ENCODE peak calls at places on chromosomes 12 and 14, in nine cellular contexts. D is tibial artery; G is adrenal gland; T is right atrium auricular region; Q is H1; K is CD8-positive, alpha-beta T cell; Y is cardiac muscle cell; A is IMR-90; M is transverse colon. H is an unnamed sample.

GRCh38 chr12:94615284-94616216 is 34.8 kb downstream of the TMCC3 start:
- DNase-seq in A (peak; percentile 45), K (no peak), M (peak; percentile 66), Q (no peak), T (no peak), Y (peak; percentile 55), G (peak; percentile 49), D (no peak), H (peak; percentile 20)

GRCh38 chr12:90833228-90833627 is 121.7 kb downstream of the CCER1 start:
- DNase-seq in D (no peak), Q (no peak), G (no peak), T (no peak), K (no peak), M (no peak), Y (no peak), A (no peak), H (no peak)

GRCh38 chr12:5273709-5274108 is 158.2 kb upstream of the NTF3 start:
- DNase-seq in D (no peak), M (no peak), Y (no peak), Q (no peak), G (no peak), A (no peak), K (no peak), T (no peak), H (no peak)

GRCh38 chr14:70073924-70074566 is 114.7 kb downstream of the SLC8A3 start:
- DNase-seq in D (no peak), T (peak; percentile 63), G (peak; percentile 49), K (peak; percentile 18), Q (peak; percentile 87), M (peak; percentile 68), A (peak; percentile 73), Y (peak; percentile 82), H (peak; percentile 75)

GRCh38 chr12:132724506-132725220 is 14.0 kb downstream of the PGAM5 start:
- DNase-seq in D (no peak), M (no peak), T (no peak), Q (no peak), Y (no peak), G (no peak), K (no peak), A (no peak), H (no peak)

GRCh38 chr12:69688496-69689427 is 10.3 kb downstream of the BEST3 start:
- DNase-seq in K (peak; percentile 7), A (peak; percentile 94), Q (peak; percentile 58), Y (peak; percentile 91), G (peak; percentile 94), D (peak; percentile 76), T (peak; percentile 70), M (peak; percentile 21), H (peak; percentile 73)

GRCh38 chr14:52706286-52706685 is 714 bp upstream of the PSMC6 start:
- DNase-seq in K (peak; percentile 35), Q (no peak), Y (peak; percentile 25), D (no peak), T (no peak), M (no peak), A (peak; percentile 10), G (no peak), H (no peak)

GRCh38 chr12:6442799-6443198 is 2.0 kb upstream of the CD27 start:
- DNase-seq in M (no peak), A (no peak), T (no peak), K (no peak), Q (no peak), Y (no peak), D (no peak), G (no peak), H (no peak)

GRCh38 chr14:58796636-58797429 is 159.1 kb downstream of the DACT1 start:
- DNase-seq in Y (no peak), G (no peak), M (no peak), T (no peak), A (peak; percentile 16), K (no peak), D (no peak), Q (no peak), H (no peak)

GRCh38 chr14:95770777-95771176 is 56.9 kb upstream of the TCL1A start:
- DNase-seq in Q (no peak), T (no peak), G (no peak), K (no peak), D (no peak), A (no peak), M (no peak), Y (no peak), H (peak; percentile 20)

GRCh38 chr14:64539186-64539552 is 1.4 kb upstream of the HSPA2 start:
- DNase-seq in D (no peak), K (no peak), T (no peak), G (no peak), Q (no peak), Y (no peak), M (no peak), A (no peak), H (no peak)

GRCh38 chr12:71014180-71014785 is 93.7 kb upstream of the PTPRR start:
- DNase-seq in M (no peak), Q (no peak), T (no peak), Y (peak; percentile 83), A (peak; percentile 21), D (no peak), G (no peak), K (no peak), H (no peak)

GRCh38 chr12:105212431-105212830 is 23.5 kb downstream of the APPL2 start:
- DNase-seq in Q (no peak), T (no peak), Y (peak; percentile 74), K (no peak), D (no peak), G (no peak), M (no peak), A (peak; percentile 83), H (no peak)

DNA sequence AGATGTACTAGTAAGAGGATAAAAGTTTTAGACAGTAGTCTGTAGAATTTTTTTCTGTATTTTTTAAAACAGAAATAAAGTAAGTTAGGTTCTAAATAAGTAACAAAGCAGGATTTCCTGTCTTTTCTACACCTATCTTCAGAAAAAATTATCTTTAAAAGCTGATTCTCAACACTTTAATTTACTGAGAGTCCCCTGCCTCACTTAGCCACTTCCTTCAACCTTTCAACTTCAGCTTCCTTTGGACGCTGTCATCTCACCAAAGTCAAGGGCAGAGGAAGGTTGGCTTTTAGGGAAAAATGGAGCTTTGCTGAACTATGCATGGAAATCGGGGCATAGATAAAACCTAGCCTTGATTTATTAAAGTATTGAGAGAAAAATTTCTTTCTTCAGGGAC is 44.9 kb upstream of the CERS5 start:
- DNase-seq in Y (no peak), G (no peak), T (no peak), Q (no peak), D (no peak), A (no peak), K (no peak), M (no peak), H (no peak)
- H3K4me1 ChIP-seq in Y (peaks cover 7% of the 10 kb centered on the region), G (peaks cover 23% of the 10 kb centered on the region), T (peaks cover 10% of the 10 kb centered on the region), Q (no peaks in the 10 kb centered on the region), D (peaks cover 37% of the 10 kb centered on the region), A (peaks cover 6% of the 10 kb centered on the region), K (peaks cover 36% of the 10 kb centered on the region), M (peaks cover 20% of the 10 kb centered on the region), H (peaks cover 3% of the 10 kb centered on the region)

DNA sequence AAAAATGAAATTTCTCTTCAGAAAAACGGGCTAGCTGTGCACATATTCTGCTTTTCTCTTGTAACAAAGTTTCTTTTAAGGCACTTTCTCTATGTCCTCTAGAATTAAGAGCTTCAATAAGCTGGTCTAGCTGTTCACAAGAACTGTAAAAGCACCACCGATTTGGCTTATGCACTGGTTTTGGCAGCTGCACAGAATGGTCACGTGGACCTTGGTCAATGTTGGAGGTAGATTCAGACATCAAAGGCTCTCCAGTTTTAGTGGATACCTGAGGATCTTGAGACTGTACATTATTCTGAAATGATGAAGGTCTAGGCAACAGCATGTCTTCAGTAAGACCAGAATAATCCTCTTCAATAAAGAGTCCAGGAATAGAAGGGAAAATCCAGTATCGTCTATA is 61.5 kb upstream of the CFL2 start:
- DNase-seq in T (no peak), K (no peak), D (no peak), A (no peak), G (no peak), Y (no peak), M (no peak), Q (no peak), H (no peak)
- H3K36me3 ChIP-seq in T (peaks cover 21% of the 10 kb centered on the region), K (peaks cover 18% of the 10 kb centered on the region), D (peaks cover 39% of the 10 kb centered on the region), A (peaks cover 15% of the 10 kb centered on the region), G (no peaks in the 10 kb centered on the region), Y (peaks cover 15% of the 10 kb centered on the region), M (peaks cover 37% of the 10 kb centered on the region), Q (no peaks in the 10 kb centered on the region), H (peaks cover 77% of the 10 kb centered on the region)

GRCh38 chr14:60327447-60328331 is 78.7 kb downstream of the PPM1A start:
- DNase-seq in D (no peak), Y (peak; percentile 45), Q (peak; percentile 72), G (no peak), M (peak; percentile 60), T (no peak), A (peak; percentile 20), K (peak; percentile 25), H (no peak)
- TF ChIP-seq CTCF in D (no peak), Y (peak; percentile 4), Q (no peak), G (no peak), M (no peak), T (peak; percentile 58), A (peak; percentile 6), K (no peak), H (no peak)

GRCh38 chr12:13101854-13102375 is 1.6 kb downstream of the GSG1 start:
- DNase-seq in Y (peak; percentile 32), Q (no peak), T (no peak), D (no peak), A (peak; percentile 46), K (peak; percentile 40), M (peak; percentile 39), G (no peak), H (no peak)

GRCh38 chr12:13103391-13104033 is at the start of gene GSG1:
- DNase-seq in G (no peak), K (no peak), Y (peak; percentile 30), T (no peak), A (peak; percentile 44), D (no peak), M (no peak), Q (no peak), H (no peak)

GRCh38 chr12:13100882-13101769 is 2.3 kb downstream of the GSG1 start:
- DNase-seq in Q (peak; percentile 92), A (peak; percentile 91), K (peak; percentile 94), M (peak; percentile 92), T (peak; percentile 97), G (peak; percentile 86), Y (peak; percentile 97), D (peak; percentile 95), H (peak; percentile 89)

GRCh38 chr12:13104403-13104802 is 936 bp upstream of the GSG1 start:
- DNase-seq in Y (no peak), K (no peak), G (no peak), A (no peak), T (no peak), Q (no peak), M (no peak), D (no peak), H (no peak)

DNA sequence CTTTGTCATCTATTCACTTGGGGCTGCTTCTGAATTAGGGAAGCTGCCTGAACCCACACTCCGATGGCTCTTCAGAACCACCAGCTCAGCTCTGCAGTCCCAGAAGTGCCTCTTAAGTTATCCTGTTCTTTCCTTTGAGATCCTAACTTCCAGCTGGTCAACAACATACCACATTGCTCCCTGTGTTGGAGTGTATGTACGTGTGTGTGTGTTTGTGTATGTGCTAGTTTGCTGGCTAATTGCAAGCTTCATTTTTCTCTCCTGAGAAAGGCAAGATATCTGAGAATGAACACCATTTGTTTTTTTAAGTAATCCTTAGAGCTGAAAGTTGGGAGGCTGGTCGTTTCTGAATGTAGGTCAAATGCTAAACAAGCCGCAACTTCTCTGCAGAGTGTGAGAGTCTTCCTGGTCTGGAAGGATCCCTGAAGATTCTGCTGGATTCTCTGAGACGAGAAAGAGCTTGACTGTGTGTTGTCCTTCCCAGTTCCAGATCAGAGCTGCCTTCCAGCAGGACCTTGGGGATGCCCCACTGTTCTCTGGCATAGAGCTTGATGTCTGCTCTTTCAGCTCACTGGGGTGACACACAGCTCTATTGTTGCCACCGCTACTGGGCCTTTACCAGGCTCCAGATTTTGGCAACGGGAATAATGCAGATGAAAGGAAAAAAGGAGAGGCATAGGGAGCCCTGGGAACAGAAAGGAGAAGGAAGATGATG is 829 bp downstream of the GSG1 start:
- DNase-seq in T (no peak), Q (no peak), K (no peak), D (no peak), Y (peak; percentile 63), A (peak; percentile 48), G (no peak), M (no peak), H (no peak)
- H3K4me1 ChIP-seq in T (peaks cover 40% of the 10 kb centered on the region), Q (peaks cover 8% of the 10 kb centered on the region), K (peaks cover 26% of the 10 kb centered on the region), D (peaks cover 45% of the 10 kb centered on the region), Y (no peaks in the 10 kb centered on the region), A (peaks cover 37% of the 10 kb centered on the region), G (peaks cover 50% of the 10 kb centered on the region), M (peaks cover 47% of the 10 kb centered on the region), H (peaks cover 8% of the 10 kb centered on the region)

H was measured in BE2C.